ENCODE peak calls at places on chromosomes 16 and 17, in five cellular contexts. R is endothelial cell, J is omental fat pad, S is heart right ventricle, Y is cardiac fibroblast. V is an unnamed sample.

GRCh38 chr17:29733151-29733550 is 110.4 kb upstream of the CORO6 start:
- DNase-seq in R (no peak), J (no peak), S (no peak), Y (peak), V (no peak)

GRCh38 chr17:82449136-82449882 is 1.2 kb downstream of the CYBC1 start:
- DNase-seq in R (peak), J (no peak), S (peak), Y (no peak), V (no peak)

GRCh38 chr16:8958344-8958808 is 5.3 kb downstream of the USP7 start:
- DNase-seq in R (peak), J (no peak), S (no peak), Y (peak), V (no peak)

GRCh38 chr17:79001190-79002020 is 8.2 kb downstream of the CANT1 start:
- DNase-seq in R (no peak), J (peak), S (no peak), Y (no peak), V (no peak)

GRCh38 chr17:46001390-46002310 is 2.6 kb downstream of the STH start:
- DNase-seq in R (no peak), J (no peak), S (no peak), Y (no peak), V (no peak)

GRCh38 chr17:8380049-8380448 is 2.9 kb downstream of the RPL26 start:
- DNase-seq in R (no peak), J (no peak), S (no peak), Y (no peak), V (no peak)

GRCh38 chr17:75854111-75854748 is 905 bp downstream of the WBP2 start:
- DNase-seq in R (no peak), J (no peak), S (no peak), Y (peak), V (no peak)

GRCh38 chr17:77349976-77350830 is 209.4 kb downstream of the SEC14L1 start:
- DNase-seq in R (no peak), J (no peak), S (peak), Y (peak), V (no peak)

GRCh38 chr16:87278191-87279093 is 38.8 kb downstream of the C16orf95 start:
- DNase-seq in R (peak), J (peak), S (peak), Y (peak), V (peak)

GRCh38 chr17:73667184-73667959 is 23.1 kb upstream of the SDK2 start:
- DNase-seq in R (no peak), J (no peak), S (no peak), Y (no peak), V (no peak)

GRCh38 chr17:55426851-55427586 is 5.4 kb upstream of the MMD start:
- DNase-seq in R (no peak), J (no peak), S (no peak), Y (peak), V (no peak)

GRCh38 chr17:10197721-10198508 is 491 bp downstream of the GAS7 start:
- DNase-seq in R (peak), J (no peak), S (peak), Y (no peak), V (no peak)

GRCh38 chr17:21105081-21105480 is 21.7 kb upstream of the DHRS7B start:
- DNase-seq in R (no peak), J (no peak), S (no peak), Y (no peak), V (no peak)

DNA sequence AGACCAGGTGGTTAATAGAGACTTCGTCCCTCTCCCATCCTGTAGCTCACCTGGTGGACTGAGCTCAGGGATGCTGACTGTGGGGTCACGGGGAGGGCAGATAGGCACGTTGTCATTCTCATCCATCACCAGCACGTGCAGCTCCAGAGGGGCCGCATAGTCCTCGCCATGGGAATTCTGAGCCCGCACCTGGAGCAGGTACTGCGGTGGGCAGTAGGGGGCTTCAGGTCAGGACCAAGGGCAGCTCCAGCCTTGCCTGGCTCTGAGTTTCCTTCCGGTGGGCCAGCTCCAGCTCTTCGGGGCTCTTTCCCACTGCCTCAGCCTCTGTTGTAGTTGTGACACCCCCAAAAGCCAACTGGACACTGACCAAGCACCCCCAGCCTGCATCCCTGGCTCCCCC is 5.6 kb downstream of the CDH16 start:
- DNase-seq in R (no peak), J (no peak), S (no peak), Y (no peak), V (peak)
- TF ChIP-seq CTCF in R (no peak), J (no peak), S (no peak), Y (no peak), V (no peak)

GRCh38 chr16:54538241-54538640 is 251.7 kb upstream of the IRX3 start:
- DNase-seq in R (no peak), J (no peak), S (no peak), Y (peak), V (no peak)
- TF ChIP-seq CTCF in R (no peak), J (no peak), S (no peak), Y (peak), V (peak)

DNA sequence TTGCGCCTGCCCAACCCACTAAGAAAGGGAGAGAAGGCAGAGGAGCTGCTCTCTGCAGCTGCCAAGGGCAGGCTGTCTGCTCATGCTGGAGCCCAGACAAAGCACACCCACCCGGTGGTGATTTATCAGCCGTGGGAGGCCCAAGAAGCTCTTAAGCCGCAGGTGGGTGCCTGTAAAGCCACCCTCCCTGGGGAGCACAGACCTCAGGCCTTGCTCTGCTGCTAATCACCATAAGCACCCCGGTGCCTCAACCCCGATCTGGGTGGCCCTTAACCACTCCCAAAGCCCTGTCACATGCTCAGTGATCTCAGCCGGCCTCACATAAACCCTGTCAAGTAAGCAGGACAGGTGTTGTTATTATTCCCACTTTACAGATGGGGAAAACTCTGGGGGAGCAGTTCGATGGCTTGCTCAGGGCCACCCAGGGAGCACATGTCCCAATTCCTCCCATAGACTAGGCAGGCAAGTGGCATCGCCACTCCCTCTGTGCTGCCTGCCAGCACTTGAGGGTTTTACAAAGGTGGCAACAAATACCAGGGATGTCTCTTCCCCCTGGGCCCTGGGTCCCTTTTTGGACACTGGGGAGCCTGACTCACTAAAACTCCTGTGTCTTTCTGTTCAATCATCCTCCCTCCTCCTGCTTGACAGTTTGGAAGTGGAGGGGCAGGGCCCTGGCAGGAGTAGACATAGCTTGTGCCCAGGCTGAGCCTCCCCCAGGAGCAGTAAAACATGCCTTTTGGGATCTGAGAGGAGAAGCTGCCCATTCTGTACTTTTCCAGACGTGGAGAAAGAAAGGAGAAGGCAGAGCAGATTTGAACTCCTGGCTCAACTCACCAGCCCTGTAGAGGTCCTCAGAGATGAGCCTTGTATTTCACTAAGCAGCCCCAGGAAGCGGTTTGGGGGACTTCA is 299.3 kb downstream of the SOX9 start:
- DNase-seq in R (no peak), J (no peak), S (no peak), Y (no peak), V (no peak)
- TF ChIP-seq CTCF in R (no peak), J (no peak), S (no peak), Y (no peak), V (no peak)

GRCh38 chr17:80942360-80943345 is 49.0 kb upstream of the CHMP6 start:
- DNase-seq in R (no peak), J (peak), S (peak), Y (peak), V (no peak)
- TF ChIP-seq CTCF in R (no peak), J (no peak), S (peak), Y (peak), V (peak)

GRCh38 chr17:59534583-59534982 is 30.8 kb upstream of the DHX40 start:
- DNase-seq in R (no peak), J (no peak), S (no peak), Y (no peak), V (no peak)
- TF ChIP-seq CTCF in R (no peak), J (no peak), S (no peak), Y (peak), V (peak)

DNA sequence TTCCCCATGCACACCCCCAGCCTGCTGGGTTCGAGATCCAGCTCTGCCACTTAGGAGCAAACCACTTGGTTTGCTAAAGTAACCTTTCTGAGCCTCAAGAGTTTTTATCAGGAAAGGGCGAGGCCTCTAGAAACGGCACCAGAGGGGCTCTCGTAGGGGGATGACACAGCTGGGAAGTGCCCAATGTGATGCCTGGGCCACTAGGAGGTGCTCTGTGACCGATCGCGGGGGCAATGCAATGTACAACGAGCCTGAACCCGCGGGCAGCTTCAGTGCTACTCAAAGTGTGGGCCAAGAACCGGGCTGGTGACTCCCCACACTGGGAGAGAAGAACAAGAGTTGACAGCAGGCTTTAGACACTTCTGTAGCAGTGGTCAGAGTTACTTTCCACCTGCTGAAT is 9.4 kb downstream of the C16orf89 start:
- DNase-seq in R (peak), J (no peak), S (no peak), Y (peak), V (no peak)
- TF ChIP-seq CTCF in R (peak), J (no peak), S (peak), Y (peak), V (peak)

GRCh38 chr17:44222112-44222869 is 2.8 kb upstream of the UBTF start:
- DNase-seq in R (peak), J (no peak), S (peak), Y (peak), V (no peak)
- TF ChIP-seq CTCF in R (no peak), J (no peak), S (peak), Y (no peak), V (no peak)

GRCh38 chr16:77946834-77947233 is 75.5 kb upstream of the CLEC3A start:
- DNase-seq in R (no peak), J (no peak), S (no peak), Y (no peak), V (no peak)

GRCh38 chr16:77949445-77949844 is 72.9 kb upstream of the CLEC3A start:
- DNase-seq in R (no peak), J (no peak), S (peak), Y (no peak), V (no peak)

GRCh38 chr16:77955127-77955526 is 67.2 kb upstream of the CLEC3A start:
- DNase-seq in R (no peak), J (no peak), S (no peak), Y (no peak), V (no peak)

GRCh38 chr16:77956231-77956630 is 66.1 kb upstream of the CLEC3A start:
- DNase-seq in R (no peak), J (no peak), S (no peak), Y (no peak), V (no peak)

GRCh38 chr16:77951788-77952187 is 70.6 kb upstream of the CLEC3A start:
- DNase-seq in R (no peak), J (no peak), S (no peak), Y (no peak), V (no peak)
- TF ChIP-seq CTCF in R (peak), J (no peak), S (peak), Y (peak), V (peak)